ENCODE peak calls at places on chromosomes 13 and 19, in four cellular contexts. O is T follicular helper cell, R is HCEC 1CT, V is CMK. I is an unnamed sample.

GRCh38 chr19:1000095-1000494 is at the start of gene GRIN3B:
- DNase-seq in O (peak; percentile 41), R (peak; percentile 46), V (no peak), I (peak; percentile 96)

GRCh38 chr19:43675269-43675879 is 5.4 kb upstream of the PLAUR start:
- DNase-seq in O (no peak), R (peak; percentile 56), V (no peak), I (no peak)

GRCh38 chr19:54160948-54161347 is 1.4 kb upstream of the LENG1 start:
- DNase-seq in O (no peak), R (no peak), V (no peak), I (no peak)

GRCh38 chr19:11382898-11383705 is 1.0 kb downstream of the EPOR start:
- DNase-seq in O (peak; percentile 11), R (peak; percentile 40), V (peak; percentile 84), I (peak; percentile 66)

GRCh38 chr13:28321751-28322150 is 173.2 kb downstream of the FLT1 start:
- DNase-seq in O (no peak), R (no peak), V (no peak), I (no peak)

GRCh38 chr13:76297331-76297730 is 588.9 kb downstream of the KCTD12 start:
- DNase-seq in O (no peak), R (no peak), V (no peak), I (no peak)

GRCh38 chr19:30420881-30421280 is 48.7 kb downstream of the ZNF536 start:
- DNase-seq in O (no peak), R (no peak), V (no peak), I (no peak)

GRCh38 chr19:2358548-2359173 is 1.4 kb upstream of the TMPRSS9 start:
- DNase-seq in O (no peak), R (no peak), V (no peak), I (no peak)

GRCh38 chr19:3768015-3768747 is 3.8 kb downstream of the RAX2 start:
- DNase-seq in O (no peak), R (no peak), V (no peak), I (no peak)

GRCh38 chr13:59318320-59318930 is 845.3 kb downstream of the DIAPH3 start:
- DNase-seq in O (peak; percentile 26), R (peak; percentile 2), V (peak; percentile 36), I (peak; percentile 10)

GRCh38 chr19:31126236-31126635 is 223.0 kb downstream of the TSHZ3 start:
- DNase-seq in O (no peak), R (no peak), V (no peak), I (no peak)

GRCh38 chr19:51702103-51702753 is 9.1 kb downstream of the SPACA6 start:
- DNase-seq in O (peak; percentile 24), R (no peak), V (no peak), I (no peak)

GRCh38 chr13:27622102-27622820 is 569 bp downstream of the POLR1D start:
- DNase-seq in O (no peak), R (peak; percentile 11), V (no peak), I (no peak)

GRCh38 chr13:101579291-101579802 is 126.9 kb downstream of the ITGBL1 start:
- DNase-seq in O (no peak), R (peak; percentile 8), V (no peak), I (no peak)

GRCh38 chr19:7427944-7428343 is 60.9 kb downstream of the PEX11G start:
- DNase-seq in O (no peak), R (peak; percentile 88), V (no peak), I (no peak)

GRCh38 chr13:105552078-105552477 is 983.4 kb downstream of the EFNB2 start:
- DNase-seq in O (no peak), R (no peak), V (no peak), I (no peak)

GRCh38 chr13:110445183-110445582 is 116.3 kb downstream of the RAB20 start:
- DNase-seq in O (no peak), R (peak; percentile 67), V (no peak), I (no peak)

GRCh38 chr13:93810264-93810663 is 583.7 kb downstream of the GPC6 start:
- DNase-seq in O (no peak), R (no peak), V (no peak), I (no peak)

GRCh38 chr19:15488489-15489226 is 9.4 kb upstream of the PGLYRP2 start:
- DNase-seq in O (no peak), R (no peak), V (no peak), I (no peak)

GRCh38 chr13:95199896-95200295 is 101.4 kb downstream of the ABCC4 start:
- DNase-seq in O (no peak), R (no peak), V (no peak), I (no peak)